ENCODE peak calls at places on chromosomes 13 and 19, in four cellular contexts. Q is suprapubic skin, Z is transverse colon, I is Panc1. O is an unnamed sample. For H3K27me3, the result is how much of the 10 kb centered on the place peaks cover.

GRCh38 chr19:40786060-40787037 is 8.3 kb downstream of the RAB4B start:
- DNase-seq in Q (no peak), Z (no peak), I (no peak), O (no peak)

GRCh38 chr19:16078759-16079707 is 2.7 kb downstream of the TPM4 start:
- DNase-seq in Q (peak), Z (peak), I (peak), O (peak)

GRCh38 chr19:33840783-33841182 is 44.1 kb downstream of the KCTD15 start:
- DNase-seq in Q (no peak), Z (no peak), I (no peak), O (no peak)

GRCh38 chr19:9309974-9310446 is 372 bp upstream of the ZNF699 start:
- DNase-seq in Q (peak), Z (peak), I (peak), O (no peak)

GRCh38 chr19:47013041-47013517 is 6.6 kb upstream of the NPAS1 start:
- DNase-seq in Q (no peak), Z (peak), I (no peak), O (peak)

GRCh38 chr13:80131204-80131603 is 209.7 kb downstream of the SPRY2 start:
- DNase-seq in Q (peak), Z (peak), I (no peak), O (no peak)

GRCh38 chr13:46165485-46166220 is 16.3 kb downstream of the LCP1 start:
- DNase-seq in Q (no peak), Z (no peak), I (no peak), O (no peak)

GRCh38 chr13:77036294-77036693 is 9.3 kb upstream of the FBXL3 start:
- DNase-seq in Q (no peak), Z (no peak), I (no peak), O (no peak)

GRCh38 chr13:67878376-67878775 is 648.2 kb upstream of the PCDH9 start:
- DNase-seq in Q (no peak), Z (no peak), I (no peak), O (no peak)

GRCh38 chr13:19089315-19089714 is 92.3 kb downstream of the TUBA3C start:
- DNase-seq in Q (no peak), Z (no peak), I (no peak), O (no peak)

GRCh38 chr19:6721773-6722172 is 1.3 kb upstream of the C3 start:
- DNase-seq in Q (no peak), Z (no peak), I (no peak), O (no peak)

GRCh38 chr19:36409841-36410240 is 8.6 kb downstream of the ZFP82 start:
- DNase-seq in Q (no peak), Z (no peak), I (no peak), O (no peak)

GRCh38 chr13:112720251-112720650 is 30.4 kb downstream of the ATP11A start:
- DNase-seq in Q (no peak), Z (no peak), I (no peak), O (no peak)

GRCh38 chr19:55080121-55080914 is 4.6 kb downstream of the EPS8L1 start:
- DNase-seq in Q (no peak), Z (peak), I (no peak), O (peak)

GRCh38 chr13:95153647-95154405 is 147.4 kb downstream of the ABCC4 start:
- DNase-seq in Q (no peak), Z (no peak), I (no peak), O (no peak)

GRCh38 chr13:86986448-86986847 is 684.7 kb upstream of the SLITRK5 start:
- DNase-seq in Q (no peak), Z (no peak), I (no peak), O (no peak)

GRCh38 chr19:18317998-18318800 is 4.7 kb downstream of the LSM4 start:
- DNase-seq in Q (no peak), Z (peak), I (no peak), O (peak)

GRCh38 chr19:7680606-7681335 is at the start of gene TRAPPC5:
- DNase-seq in Q (peak), Z (peak), I (no peak), O (peak)

GRCh38 chr19:56273563-56274117 is 1.1 kb downstream of the EDDM13 start:
- DNase-seq in Q (no peak), Z (no peak), I (no peak), O (no peak)

GRCh38 chr13:109790951-109791605 is 4.7 kb upstream of the IRS2 start:
- DNase-seq in Q (no peak), Z (peak), I (no peak), O (peak)

GRCh38 chr13:26061947-26062346 is 10.1 kb upstream of the SHISA2 start:
- DNase-seq in Q (no peak), Z (no peak), I (no peak), O (no peak)

GRCh38 chr19:38691938-38692457 is 44.5 kb downstream of the ACTN4 start:
- DNase-seq in Q (no peak), Z (peak), I (peak), O (no peak)

GRCh38 chr13:31848621-31849020 is 109.3 kb downstream of the RXFP2 start:
- DNase-seq in Q (no peak), Z (no peak), I (no peak), O (no peak)

GRCh38 chr13:44726214-44726613 is 150.1 kb upstream of the TSC22D1 start:
- DNase-seq in Q (no peak), Z (no peak), I (no peak), O (no peak)

GRCh38 chr13:98492335-98493034 is 84.4 kb downstream of the STK24 start:
- DNase-seq in Q (no peak), Z (no peak), I (no peak), O (no peak)

GRCh38 chr13:108313382-108313781 is 43.9 kb downstream of the TNFSF13B start:
- DNase-seq in Q (no peak), Z (no peak), I (no peak), O (no peak)

GRCh38 chr19:44883962-44884361 is 7.1 kb upstream of the TOMM40 start:
- DNase-seq in Q (no peak), Z (no peak), I (no peak), O (no peak)

GRCh38 chr19:55554749-55555152 is 9.4 kb upstream of the SBK3 start:
- DNase-seq in Q (no peak), Z (no peak), I (no peak), O (no peak)

GRCh38 chr19:15399635-15400034 is 19.2 kb downstream of the AKAP8L start:
- DNase-seq in Q (no peak), Z (no peak), I (no peak), O (no peak)

GRCh38 chr19:27962260-27962659 is 1250.7 kb downstream of the UQCRFS1 start:
- DNase-seq in Q (no peak), Z (no peak), I (no peak), O (no peak)

GRCh38 chr13:50069255-50069654 is 54.0 kb downstream of the KCNRG start:
- DNase-seq in Q (no peak), Z (no peak), I (no peak), O (no peak)

GRCh38 chr19:54172764-54173699 is at the start of gene TMC4:
- DNase-seq in Q (no peak), Z (peak), I (no peak), O (no peak)

GRCh38 chr13:44281252-44282000 is 92.2 kb upstream of the SERP2 start:
- DNase-seq in Q (no peak), Z (no peak), I (no peak), O (no peak)

GRCh38 chr13:24263652-24264051 is 45.7 kb upstream of the C1QTNF9 start:
- DNase-seq in Q (no peak), Z (no peak), I (no peak), O (no peak)

GRCh38 chr13:92677571-92677970 is 549.0 kb upstream of the GPC6 start:
- DNase-seq in Q (no peak), Z (no peak), I (no peak), O (no peak)

GRCh38 chr13:24865158-24865557 is 101.2 kb downstream of the RNF17 start:
- DNase-seq in Q (no peak), Z (no peak), I (no peak), O (no peak)

GRCh38 chr19:48992571-48993174 is 436 bp downstream of the GYS1 start:
- DNase-seq in Q (no peak), Z (no peak), I (no peak), O (no peak)

GRCh38 chr13:29746167-29746677 is 104.2 kb downstream of the UBL3 start:
- DNase-seq in Q (no peak), Z (no peak), I (no peak), O (no peak)

DNA sequence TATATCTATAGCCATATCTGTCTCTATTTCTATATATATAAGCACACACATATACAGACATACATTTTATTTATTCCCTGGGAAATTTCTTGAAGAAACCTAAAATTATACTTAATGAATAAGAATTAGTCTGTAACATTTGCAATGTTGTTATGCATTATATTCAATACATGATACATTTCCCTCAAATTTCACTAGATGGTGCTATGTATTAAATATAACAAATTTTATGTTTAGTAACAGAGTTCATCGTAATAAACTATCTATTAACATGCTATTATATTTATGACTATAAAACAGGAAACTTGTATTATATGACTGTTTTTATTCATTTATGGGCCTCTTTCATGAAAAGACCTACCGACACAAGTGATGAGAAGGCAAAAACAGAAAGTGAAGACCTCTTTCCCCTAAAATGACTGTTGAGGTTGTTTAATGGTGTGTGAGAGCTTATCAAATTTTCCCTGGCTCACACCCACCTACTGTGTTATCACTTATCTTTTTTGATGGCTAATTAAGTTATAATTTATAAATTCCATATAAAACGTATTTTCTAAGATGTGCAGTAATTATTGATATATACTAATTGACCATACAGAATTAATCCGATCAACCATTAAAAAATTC is 881.9 kb downstream of the SLITRK6 start:
- DNase-seq in Q (no peak), Z (no peak), I (no peak), O (no peak)
- TF ChIP-seq CTCF in Q (peak), Z (peak), I (peak), O (no peak)

GRCh38 chr19:31178833-31179470 is 170.3 kb downstream of the TSHZ3 start:
- DNase-seq in Q (no peak), Z (no peak), I (no peak), O (no peak)
- H3K27me3 ChIP-seq in Q (under half), Z (under half), I (under half), O (under half)

DNA sequence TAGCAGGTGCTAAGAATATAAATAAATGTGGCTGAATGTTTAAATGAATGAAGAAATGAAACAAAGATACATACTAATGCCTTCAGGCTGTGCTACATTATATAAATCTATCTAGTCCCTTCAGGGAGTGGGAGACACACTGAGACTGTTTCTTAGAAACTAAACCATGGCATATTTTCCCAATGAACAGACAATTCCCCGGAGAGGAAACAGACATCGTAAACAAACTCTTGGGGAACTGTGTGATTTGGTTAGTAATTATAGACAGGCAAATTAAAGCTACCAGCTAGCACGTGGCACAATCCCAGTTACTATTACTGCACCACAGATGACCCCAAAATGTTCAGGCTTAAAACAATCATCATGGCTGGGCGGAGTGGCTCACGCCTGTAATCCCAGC is 9.7 kb upstream of the FEM1A start:
- DNase-seq in Q (no peak), Z (no peak), I (no peak), O (no peak)
- TF ChIP-seq POLR2AphosphoS5 in Q (no peak), Z (no peak), I (no peak), O (no peak)

DNA sequence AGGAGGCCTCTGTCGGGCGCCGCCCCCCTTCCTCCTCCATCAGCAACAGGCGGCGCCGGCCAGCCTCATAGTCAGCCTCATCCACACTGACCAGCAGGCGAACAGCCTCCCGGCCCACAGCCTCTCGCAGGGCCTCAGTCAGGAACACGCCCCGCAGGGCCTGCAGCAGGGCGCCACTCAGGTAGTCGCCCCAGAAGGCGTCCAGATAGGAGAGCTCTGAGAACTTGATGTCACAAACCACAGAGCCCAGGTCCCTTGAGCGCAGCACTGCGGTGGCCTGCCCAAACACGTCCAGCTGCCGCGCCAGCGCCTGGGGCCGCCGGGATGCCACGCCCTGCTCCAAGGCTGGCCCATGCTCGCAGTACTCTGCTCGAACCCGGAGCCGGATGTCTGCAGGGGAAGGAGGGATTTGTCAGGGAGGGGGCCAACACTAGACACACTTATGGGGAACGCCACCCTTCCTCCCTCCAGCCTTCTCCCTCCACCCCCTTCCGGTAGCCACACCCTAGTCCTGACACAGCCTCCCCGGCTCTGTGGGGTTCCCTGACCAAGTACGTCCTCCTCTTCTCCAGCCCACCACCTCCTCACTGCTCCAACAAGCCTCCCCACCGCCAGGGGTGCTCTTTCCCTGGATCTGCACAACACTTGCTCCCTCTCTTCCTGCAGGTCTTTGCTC is 17.9 kb downstream of the DEDD2 start:
- DNase-seq in Q (no peak), Z (peak), I (no peak), O (peak)
- TF ChIP-seq CTCF in Q (no peak), Z (no peak), I (no peak), O (peak)

GRCh38 chr13:99974296-99974938 is 2.9 kb upstream of the ZIC5 start:
- DNase-seq in Q (peak), Z (no peak), I (no peak), O (no peak)
- H3K27me3 ChIP-seq in Q (half or more), Z (half or more), I (under half), O (half or more)

O was measured in HL-60.